ENCODE peak calls at places on chromosome 17, in seven cellular contexts. H, X, O, U, Z, Q and R are unnamed samples.

GRCh38 chr17:76515291-76515949 is 14.2 kb upstream of the RHBDF2 start:
- DNase-seq in Q (no peak), O (no peak), U (no peak), H (peak; percentile 82), Z (no peak), X (no peak), R (no peak)

GRCh38 chr17:75691371-75692290 is 24.5 kb downstream of the SAP30BP start:
- DNase-seq in O (no peak), U (no peak), Z (no peak), Q (no peak), X (no peak), H (no peak), R (no peak)

GRCh38 chr17:41211845-41212466 is 14.5 kb upstream of the KRTAP9-2 start:
- DNase-seq in O (no peak), U (no peak), Q (no peak), X (peak; percentile 24), Z (no peak), H (no peak), R (no peak)

GRCh38 chr17:79915850-79916430 is 76.7 kb upstream of the CBX4 start:
- DNase-seq in Z (peak; percentile 74), Q (peak; percentile 83), U (no peak), X (peak; percentile 72), H (no peak), O (peak; percentile 75), R (peak; percentile 90)

GRCh38 chr17:31060814-31061550 is 33.8 kb upstream of the NF1 start:
- DNase-seq in U (no peak), H (no peak), X (no peak), O (no peak), Z (no peak), Q (no peak), R (no peak)

GRCh38 chr17:51745993-51746392 is 412.5 kb downstream of the CA10 start:
- DNase-seq in Q (no peak), X (no peak), U (peak; percentile 58), O (no peak), H (no peak), Z (no peak), R (no peak)

GRCh38 chr17:56718515-56718914 is 115.2 kb downstream of the C17orf67 start:
- DNase-seq in U (no peak), O (no peak), X (no peak), Z (no peak), H (no peak), Q (no peak), R (no peak)

GRCh38 chr17:14276535-14277250 is 24.2 kb upstream of the HS3ST3B1 start:
- DNase-seq in H (no peak), Q (no peak), X (no peak), O (peak; percentile 84), Z (no peak), U (no peak), R (no peak)

GRCh38 chr17:80414803-80415625 is at the start of gene ENDOV:
- DNase-seq in H (peak; percentile 56), U (peak; percentile 100), X (peak; percentile 93), O (peak; percentile 91), Z (peak; percentile 94), Q (peak; percentile 98), R (peak; percentile 96)

GRCh38 chr17:28545787-28546415 is 6.5 kb downstream of the UNC119 start:
- DNase-seq in O (no peak), H (no peak), Q (peak; percentile 37), X (no peak), U (no peak), Z (no peak), R (no peak)

GRCh38 chr17:67025216-67025792 is 19.1 kb upstream of the CACNG1 start:
- DNase-seq in Q (no peak), X (no peak), Z (no peak), O (no peak), U (no peak), H (no peak), R (no peak)

GRCh38 chr17:30565073-30565935 is 88.1 kb downstream of the GOSR1 start:
- DNase-seq in U (no peak), Z (no peak), H (no peak), Q (no peak), O (no peak), X (no peak), R (peak; percentile 47)

GRCh38 chr17:62109378-62109902 is 44.4 kb upstream of the MED13 start:
- DNase-seq in Z (peak; percentile 77), H (peak; percentile 77), X (peak; percentile 95), Q (peak; percentile 88), U (peak; percentile 79), O (peak; percentile 90), R (peak; percentile 44)

GRCh38 chr17:13967416-13967815 is 101.9 kb upstream of the COX10 start:
- DNase-seq in O (no peak), H (no peak), X (no peak), Z (no peak), U (no peak), Q (no peak), R (no peak)

GRCh38 chr17:49342575-49342936 is 19.5 kb downstream of the ZNF652 start:
- DNase-seq in H (no peak), Q (no peak), Z (no peak), U (no peak), O (no peak), X (no peak), R (no peak)

GRCh38 chr17:7233701-7234099 is 617 bp downstream of the DVL2 start:
- DNase-seq in H (no peak), Q (no peak), U (no peak), Z (no peak), X (no peak), O (no peak), R (no peak)

DNA sequence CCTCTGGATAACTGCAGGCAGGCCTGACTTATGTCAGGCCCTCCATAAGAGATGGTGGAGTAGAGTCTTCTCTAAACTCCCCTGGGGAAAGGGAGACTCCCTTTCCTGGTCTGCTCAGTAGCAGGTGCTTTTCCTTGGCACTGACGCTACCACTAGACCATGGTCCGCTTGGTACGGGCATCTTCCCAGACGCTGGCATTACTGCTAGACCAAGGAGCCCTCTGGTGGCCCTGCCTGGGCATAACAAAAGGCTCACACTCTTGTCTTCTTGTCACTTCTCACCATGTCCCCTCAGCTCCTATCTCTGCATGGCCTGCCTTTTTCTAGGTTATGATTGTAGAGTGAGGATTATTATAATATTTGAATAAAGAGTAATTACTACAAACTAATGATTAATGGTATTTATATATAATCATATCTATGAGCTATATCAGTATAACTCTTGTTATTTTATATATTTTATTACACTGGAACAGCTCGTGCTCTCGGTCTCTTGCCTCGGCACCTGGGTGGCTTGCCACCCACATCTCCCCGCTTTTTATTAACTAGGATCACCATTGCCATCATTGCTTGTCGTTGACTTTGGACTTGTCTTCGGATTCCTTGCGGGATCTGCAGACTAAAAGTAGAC is 59.8 kb upstream of the ARL4D start:
- DNase-seq in Q (no peak), H (no peak), Z (peak; percentile 77), U (no peak), O (peak; percentile 51), X (no peak), R (no peak)
- TF ChIP-seq JUND in Q (no peak), H (no peak), Z (no peak), U (no peak), O (no peak), X (no peak), R (no peak)

GRCh38 chr17:73199751-73200317 is 7.0 kb downstream of the COG1 start:
- DNase-seq in Q (no peak), U (no peak), H (no peak), Z (no peak), X (no peak), O (no peak), R (no peak)
- TF ChIP-seq JUND in Q (no peak), U (no peak), H (no peak), Z (no peak), X (no peak), O (no peak), R (no peak)

DNA sequence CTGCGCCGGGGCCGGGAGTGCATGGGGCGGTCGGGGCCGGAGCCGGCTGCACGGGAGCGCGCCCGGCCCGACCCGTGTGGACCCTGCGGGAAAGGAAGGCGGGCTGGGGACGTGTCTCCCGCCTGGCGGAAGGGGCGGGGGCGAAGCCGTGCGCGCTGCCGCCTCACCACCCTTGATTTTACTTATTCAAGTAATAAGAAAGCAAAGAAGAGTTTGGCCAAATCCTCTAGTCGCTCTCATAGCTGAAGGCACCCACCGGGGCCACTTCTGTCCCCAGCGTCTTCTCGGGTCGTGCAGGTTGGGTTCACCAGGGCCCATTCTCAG is 629 bp upstream of the PFN1 start:
- DNase-seq in X (peak; percentile 64), O (peak; percentile 82), H (no peak), Z (peak; percentile 85), U (peak; percentile 95), Q (peak; percentile 59), R (peak; percentile 89)
- TF ChIP-seq JUND in X (no peak), O (no peak), H (no peak), Z (no peak), U (peak; percentile 3), Q (no peak), R (no peak)

GRCh38 chr17:44318077-44318892 is 6.3 kb downstream of the SLC25A39 start:
- DNase-seq in H (no peak), O (no peak), Q (no peak), Z (no peak), X (no peak), U (peak; percentile 23), R (no peak)

GRCh38 chr17:44322236-44322895 is 2.3 kb downstream of the SLC25A39 start:
- DNase-seq in O (no peak), X (no peak), U (no peak), Z (no peak), H (no peak), Q (no peak), R (no peak)

GRCh38 chr17:44321246-44322120 is 3.1 kb downstream of the SLC25A39 start:
- DNase-seq in H (no peak), U (no peak), Q (no peak), O (no peak), Z (no peak), X (no peak), R (no peak)

GRCh38 chr17:44317545-44317944 is 7.1 kb downstream of the SLC25A39 start:
- DNase-seq in H (no peak), X (no peak), Z (no peak), O (no peak), Q (no peak), U (no peak), R (no peak)

GRCh38 chr17:44320066-44320465 is 4.6 kb downstream of the SLC25A39 start:
- DNase-seq in X (no peak), H (no peak), Z (no peak), Q (no peak), O (no peak), U (no peak), R (no peak)
- TF ChIP-seq JUND in X (no peak), H (no peak), Z (no peak), Q (no peak), O (no peak), U (no peak), R (no peak)

GRCh38 chr17:43316522-43317142 is 82.2 kb upstream of the ARL4D start:
- DNase-seq in H (no peak), Q (peak; percentile 13), X (no peak), O (no peak), Z (no peak), U (no peak), R (no peak)
- TF ChIP-seq JUND in H (no peak), Q (no peak), X (no peak), O (no peak), Z (no peak), U (no peak), R (no peak)

GRCh38 chr17:60641126-60641525 is 36.5 kb upstream of the BCAS3 start:
- DNase-seq in H (no peak), Q (no peak), O (no peak), Z (no peak), U (no peak), X (no peak), R (no peak)
- TF ChIP-seq JUND in H (no peak), Q (no peak), O (no peak), Z (no peak), U (no peak), X (no peak), R (no peak)